ENCODE peak calls at places on chromosomes 13 and 19, in eight cellular contexts. V is T-helper 9 cell; C is central memory CD8-positive, alpha-beta T cell; F is NCI-H1105; S is stimulated activated CD8-positive, alpha-beta memory T cell treated with anti-CD3 and anti-CD28 coated beads, Interleukin-7, amount 100 ng/mL, for 1 hour; J is IMR-90; R is stimulated activated CD4-positive, alpha-beta T cell treated with anti-CD3 and anti-CD28 coated beads, Interleukin-2, amount 100 ng/mL, for 48 hours; X is RPMI8226. G is an unnamed sample.
A peak's percentile ranks its signal among the peaks of the same experiment; 100 is the strongest.

GRCh38 chr19:49387936-49388372 is at the start of gene KASH5:
- DNase-seq in V (peak; percentile 64), C (peak; percentile 84), F (no peak), S (peak; percentile 60), J (peak; percentile 8), R (peak; percentile 73), X (peak; percentile 92), G (no peak)

GRCh38 chr13:43935878-43936277 is 56.2 kb downstream of the LACC1 start:
- DNase-seq in V (no peak), C (no peak), F (no peak), S (no peak), J (no peak), R (no peak), X (peak; percentile 4), G (peak; percentile 1)

GRCh38 chr13:24050796-24051715 is 109.5 kb upstream of the SPATA13 start:
- DNase-seq in V (no peak), C (no peak), F (no peak), S (no peak), J (no peak), R (no peak), X (no peak), G (no peak)

GRCh38 chr13:40060318-40061007 is 405.0 kb downstream of the COG6 start:
- DNase-seq in V (no peak), C (no peak), F (peak; percentile 79), S (no peak), J (no peak), R (peak; percentile 48), X (peak; percentile 60), G (peak; percentile 55)

GRCh38 chr19:40366697-40367561 is 18.4 kb downstream of the PLD3 start:
- DNase-seq in V (no peak), C (no peak), F (no peak), S (no peak), J (peak; percentile 24), R (no peak), X (no peak), G (no peak)

GRCh38 chr13:51286135-51287002 is 53.1 kb upstream of the SERPINE3 start:
- DNase-seq in V (peak; percentile 50), C (peak; percentile 46), F (peak; percentile 33), S (peak; percentile 24), J (peak; percentile 43), R (peak; percentile 81), X (peak; percentile 72), G (peak; percentile 41)

GRCh38 chr19:42272989-42273406 is 3.9 kb downstream of the CIC start:
- DNase-seq in V (no peak), C (no peak), F (no peak), S (no peak), J (no peak), R (no peak), X (no peak), G (no peak)

GRCh38 chr19:1274081-1274851 is 1.1 kb upstream of the FAM174C start:
- DNase-seq in V (no peak), C (no peak), F (no peak), S (no peak), J (no peak), R (no peak), X (no peak), G (no peak)

GRCh38 chr19:54453921-54454780 is 5.2 kb downstream of the LENG8 start:
- DNase-seq in V (no peak), C (no peak), F (no peak), S (no peak), J (no peak), R (no peak), X (no peak), G (no peak)

GRCh38 chr19:3013261-3013725 is 15.8 kb downstream of the TLE2 start:
- DNase-seq in V (no peak), C (no peak), F (no peak), S (no peak), J (no peak), R (no peak), X (no peak), G (no peak)

GRCh38 chr13:20053016-20053415 is 94.5 kb downstream of the ZMYM2 start:
- DNase-seq in V (no peak), C (no peak), F (no peak), S (no peak), J (no peak), R (no peak), X (no peak), G (no peak)

GRCh38 chr13:97015661-97016350 is 21.5 kb upstream of the OXGR1 start:
- DNase-seq in V (no peak), C (no peak), F (no peak), S (no peak), J (no peak), R (no peak), X (no peak), G (peak; percentile 15)

GRCh38 chr13:31950121-31950810 is 81.3 kb upstream of the FRY start:
- DNase-seq in V (no peak), C (no peak), F (no peak), S (no peak), J (no peak), R (no peak), X (no peak), G (no peak)

GRCh38 chr19:49497047-49497789 is 984 bp downstream of the RPS11 start:
- DNase-seq in V (peak; percentile 63), C (peak; percentile 68), F (no peak), S (no peak), J (peak; percentile 47), R (peak; percentile 64), X (peak; percentile 74), G (peak; percentile 83)

GRCh38 chr13:40161008-40161694 is 505.3 kb downstream of the FOXO1 start:
- DNase-seq in V (no peak), C (no peak), F (no peak), S (no peak), J (no peak), R (no peak), X (no peak), G (no peak)

GRCh38 chr13:92682832-92683517 is 543.6 kb upstream of the GPC6 start:
- DNase-seq in V (no peak), C (no peak), F (no peak), S (no peak), J (no peak), R (no peak), X (no peak), G (no peak)

GRCh38 chr19:1984360-1984759 is 31.2 kb downstream of the BTBD2 start:
- DNase-seq in V (no peak), C (no peak), F (no peak), S (no peak), J (no peak), R (no peak), X (no peak), G (no peak)

GRCh38 chr19:40521276-40521675 is 54.5 kb downstream of the SPTBN4 start:
- DNase-seq in V (no peak), C (no peak), F (no peak), S (no peak), J (peak; percentile 29), R (no peak), X (peak; percentile 43), G (no peak)

GRCh38 chr19:54160182-54160811 is 776 bp upstream of the LENG1 start:
- DNase-seq in V (no peak), C (no peak), F (peak; percentile 34), S (no peak), J (peak; percentile 57), R (no peak), X (no peak), G (peak; percentile 50)

GRCh38 chr13:98428256-98428966 is 148.5 kb downstream of the STK24 start:
- DNase-seq in V (no peak), C (no peak), F (no peak), S (no peak), J (peak; percentile 32), R (no peak), X (no peak), G (no peak)

GRCh38 chr19:23283925-23284324 is 33.7 kb upstream of the ZNF724 start:
- DNase-seq in V (peak; percentile 57), C (peak; percentile 53), F (no peak), S (peak; percentile 10), J (peak; percentile 30), R (peak; percentile 58), X (peak; percentile 77), G (peak; percentile 10)

GRCh38 chr13:94157705-94158218 is 321.7 kb downstream of the DCT start:
- DNase-seq in V (no peak), C (no peak), F (no peak), S (no peak), J (no peak), R (no peak), X (no peak), G (peak; percentile 4)

GRCh38 chr13:44045179-44045562 is 165.5 kb downstream of the LACC1 start:
- DNase-seq in V (no peak), C (no peak), F (peak; percentile 49), S (no peak), J (no peak), R (no peak), X (no peak), G (no peak)

GRCh38 chr19:6772028-6772865 is at the start of gene VAV1:
- DNase-seq in V (peak; percentile 72), C (peak; percentile 64), F (no peak), S (peak; percentile 59), J (no peak), R (peak; percentile 62), X (peak; percentile 92), G (no peak)

GRCh38 chr13:48749699-48750473 is 96.2 kb downstream of the CYSLTR2 start:
- DNase-seq in V (peak; percentile 15), C (peak; percentile 12), F (no peak), S (peak; percentile 9), J (peak; percentile 99), R (peak; percentile 60), X (peak; percentile 24), G (peak; percentile 98)

GRCh38 chr19:16594681-16595091 is 22.5 kb upstream of the SLC35E1 start:
- DNase-seq in V (peak; percentile 23), C (peak; percentile 55), F (no peak), S (no peak), J (no peak), R (no peak), X (peak; percentile 76), G (no peak)

GRCh38 chr13:52804202-52804641 is 44.2 kb downstream of the PCDH8 start:
- DNase-seq in V (no peak), C (no peak), F (no peak), S (no peak), J (no peak), R (no peak), X (peak; percentile 15), G (no peak)

GRCh38 chr13:101265934-101266333 is 150.4 kb downstream of the NALCN start:
- DNase-seq in V (no peak), C (no peak), F (no peak), S (no peak), J (no peak), R (no peak), X (no peak), G (no peak)

GRCh38 chr19:52200044-52200443 is 10.2 kb downstream of the PPP2R1A start:
- DNase-seq in V (no peak), C (no peak), F (no peak), S (no peak), J (peak; percentile 78), R (no peak), X (no peak), G (peak; percentile 81)

GRCh38 chr13:112840472-112841302 is 128.3 kb upstream of the MCF2L start:
- DNase-seq in V (no peak), C (no peak), F (no peak), S (no peak), J (no peak), R (no peak), X (no peak), G (no peak)

GRCh38 chr19:2461751-2462634 is 5.2 kb upstream of the LMNB2 start:
- DNase-seq in V (peak; percentile 28), C (no peak), F (peak; percentile 50), S (peak; percentile 12), J (peak; percentile 56), R (peak; percentile 75), X (peak; percentile 34), G (peak; percentile 86)

GRCh38 chr13:110836600-110836903 is 78.3 kb downstream of the ANKRD10 start:
- DNase-seq in V (no peak), C (no peak), F (no peak), S (no peak), J (no peak), R (no peak), X (no peak), G (no peak)

GRCh38 chr13:112983428-112984196 is 14.6 kb downstream of the MCF2L start:
- DNase-seq in V (no peak), C (no peak), F (no peak), S (no peak), J (no peak), R (no peak), X (no peak), G (no peak)